ENCODE peak calls at places on chromosomes 2 and 18, in five cellular contexts. D is WERI-Rb-1, V is foreskin fibroblast, R is PC-3, K is HepG2. M is an unnamed sample.

GRCh38 chr2:72083751-72084583 is 63.7 kb downstream of the CYP26B1 start:
- DNase-seq in D (no peak), V (peak), R (no peak), K (no peak), M (no peak)

GRCh38 chr18:48134609-48135008 is 204.2 kb upstream of the SMAD2 start:
- DNase-seq in D (no peak), V (no peak), R (no peak), K (no peak), M (no peak)

GRCh38 chr2:239369631-239370161 is 31.1 kb downstream of the HDAC4 start:
- DNase-seq in D (no peak), V (peak), R (no peak), K (no peak), M (no peak)

GRCh38 chr2:23532311-23533013 is 147.5 kb downstream of the KLHL29 start:
- DNase-seq in D (no peak), V (no peak), R (no peak), K (no peak), M (no peak)

GRCh38 chr2:98703738-98704137 is 27.2 kb downstream of the MGAT4A start:
- DNase-seq in D (no peak), V (no peak), R (no peak), K (no peak), M (no peak)

GRCh38 chr2:134202361-134202760 is 51.5 kb upstream of the MGAT5 start:
- DNase-seq in D (no peak), V (peak), R (no peak), K (no peak), M (no peak)

GRCh38 chr18:69686861-69687260 is 260.8 kb downstream of the CD226 start:
- DNase-seq in D (no peak), V (peak), R (no peak), K (no peak), M (peak)

GRCh38 chr18:6414723-6415362 is at the start of gene L3MBTL4:
- DNase-seq in D (no peak), V (peak), R (peak), K (no peak), M (no peak)

GRCh38 chr2:98350411-98350810 is 4.2 kb downstream of the CNGA3 start:
- DNase-seq in D (no peak), V (no peak), R (no peak), K (no peak), M (no peak)

GRCh38 chr2:85760371-85760770 is 6.6 kb downstream of the ATOH8 start:
- DNase-seq in D (no peak), V (no peak), R (no peak), K (no peak), M (no peak)

GRCh38 chr2:140057928-140058327 is 1277.7 kb upstream of the NXPH2 start:
- DNase-seq in D (no peak), V (no peak), R (no peak), K (no peak), M (no peak)

GRCh38 chr2:63477686-63478085 is 110.6 kb downstream of the WDPCP start:
- DNase-seq in D (no peak), V (no peak), R (no peak), K (no peak), M (no peak)

GRCh38 chr2:74502720-74503505 is 3.5 kb upstream of the LBX2 start:
- DNase-seq in D (no peak), V (peak), R (no peak), K (peak), M (peak)
- TF ChIP-seq CTCF in D (no peak), V (peak), R (no peak), K (peak), M (peak)

GRCh38 chr2:37846207-37846606 is 78.9 kb upstream of the RMDN2 start:
- DNase-seq in D (no peak), V (no peak), R (no peak), K (no peak), M (no peak)
- H3K4me3 ChIP-seq in D (no peak), V (no peak), R (no peak), K (no peak), M (no peak)

GRCh38 chr2:242031481-242032019 is 162.0 kb downstream of the RTP5 start:
- DNase-seq in D (no peak), V (peak), R (peak), K (no peak), M (peak)

GRCh38 chr2:242029422-242030225 is 160.1 kb downstream of the RTP5 start:
- DNase-seq in D (no peak), V (no peak), R (no peak), K (no peak), M (no peak)

GRCh38 chr2:242030858-242031257 is 161.3 kb downstream of the RTP5 start:
- DNase-seq in D (no peak), V (no peak), R (no peak), K (no peak), M (no peak)

GRCh38 chr2:242027676-242028450 is 158.3 kb downstream of the RTP5 start:
- DNase-seq in D (peak), V (no peak), R (no peak), K (no peak), M (no peak)

DNA sequence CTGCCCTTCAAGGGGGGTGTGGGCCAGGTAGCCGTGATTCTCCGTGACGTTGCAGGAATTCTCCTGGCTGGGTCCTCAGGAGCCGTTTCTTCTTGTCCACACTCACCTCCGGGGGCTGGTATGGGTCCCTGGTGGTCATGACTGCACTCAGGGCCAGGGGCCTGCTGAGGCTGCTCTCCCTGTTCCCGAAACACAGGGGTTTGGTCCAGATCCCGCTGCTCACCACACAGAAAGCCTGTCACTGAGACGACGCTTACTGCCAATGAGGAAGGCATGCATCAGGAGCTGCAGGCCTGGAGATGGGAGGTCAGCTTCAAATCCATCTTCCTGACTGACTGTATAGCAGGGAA is 160.7 kb downstream of the RTP5 start:
- DNase-seq in D (no peak), V (no peak), R (no peak), K (no peak), M (no peak)
- TF ChIP-seq CTCF in D (no peak), V (no peak), R (no peak), K (no peak), M (no peak)

DNA sequence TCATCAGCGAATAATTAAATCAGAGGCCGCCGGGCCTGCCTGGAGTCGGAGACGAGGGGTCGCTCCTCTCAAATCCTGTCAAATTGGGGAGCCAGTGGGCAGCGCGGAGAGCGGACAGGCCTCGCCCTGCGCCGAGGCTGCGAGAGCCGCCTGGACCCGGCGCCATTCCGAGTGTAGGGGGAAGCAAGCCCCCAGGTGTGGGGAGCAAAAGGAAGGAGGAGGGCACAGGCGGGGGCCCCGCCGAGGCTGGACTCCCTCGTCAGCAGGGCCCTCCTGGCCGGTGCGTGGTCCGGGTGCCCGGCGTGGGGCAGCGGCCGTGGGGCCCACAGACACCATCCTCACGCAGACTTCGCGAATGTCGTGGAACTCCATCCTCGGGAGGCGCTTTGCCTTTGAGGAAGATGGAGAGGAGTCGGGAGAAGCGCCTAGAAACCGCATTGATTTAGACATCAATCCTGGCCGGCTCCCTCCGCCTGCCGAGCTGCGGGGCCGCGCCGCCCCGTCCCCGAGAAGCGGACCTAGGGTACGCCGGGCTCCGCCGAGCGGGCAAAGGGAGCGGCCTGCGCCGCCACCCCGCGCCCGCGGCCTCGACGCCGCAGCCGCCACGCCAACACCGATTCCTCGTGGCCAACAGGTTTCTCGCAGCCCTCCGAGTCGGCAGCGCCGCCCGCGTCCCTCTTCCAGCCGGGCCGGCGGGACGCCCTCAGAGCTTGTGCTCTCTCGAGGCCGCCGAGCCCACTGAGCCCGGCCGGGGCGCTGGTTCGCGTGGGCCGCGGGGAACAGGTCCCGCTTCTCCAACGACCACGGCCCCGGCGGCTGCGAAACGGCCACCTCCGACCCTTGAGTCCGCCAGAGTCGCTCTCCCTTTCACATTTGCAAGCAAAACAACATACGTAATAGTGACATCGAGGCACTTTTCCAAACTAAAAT is 6.7 kb upstream of the ONECUT2 start:
- DNase-seq in D (no peak), V (no peak), R (no peak), K (no peak), M (no peak)
- H3K4me3 ChIP-seq in D (no peak), V (no peak), R (no peak), K (no peak), M (no peak)

DNA sequence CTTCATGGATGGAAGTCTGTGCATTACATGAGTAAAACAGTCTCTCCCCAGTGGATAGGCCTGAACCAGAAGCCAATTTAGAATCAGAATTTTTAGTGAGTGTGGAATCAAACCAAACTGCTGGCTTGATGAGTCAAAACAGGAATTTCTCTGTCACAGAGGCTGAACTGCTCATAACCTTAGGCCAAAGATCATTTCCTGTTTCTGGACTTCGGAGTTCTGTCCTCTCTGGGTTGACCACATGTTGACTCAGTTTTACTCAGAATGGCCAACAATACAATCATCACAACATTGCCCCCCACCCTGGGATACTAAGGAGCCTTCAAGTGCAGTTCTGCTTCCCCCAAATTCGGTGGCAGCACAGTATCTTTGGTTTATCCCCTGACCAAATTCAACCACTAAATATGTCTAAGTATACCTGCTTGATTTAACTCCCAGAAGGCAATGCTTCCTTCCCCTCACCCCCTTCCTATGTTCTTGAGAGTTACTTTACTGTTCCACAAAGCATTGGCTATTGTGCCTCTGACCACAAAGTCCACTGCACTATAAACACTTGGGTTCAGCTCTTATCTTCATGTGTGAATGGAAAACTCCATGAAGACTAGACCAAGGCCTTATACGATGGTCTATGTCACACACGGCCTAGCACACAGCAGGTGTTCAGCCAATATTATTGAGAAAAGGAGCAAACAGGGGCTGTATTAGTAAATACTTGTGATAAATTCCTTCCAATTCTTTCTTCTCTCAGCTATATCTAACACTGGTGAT is 67.8 kb downstream of the NXPH2 start:
- DNase-seq in D (no peak), V (peak), R (peak), K (peak), M (no peak)
- TF ChIP-seq CTCF in D (no peak), V (no peak), R (no peak), K (no peak), M (no peak)

DNA sequence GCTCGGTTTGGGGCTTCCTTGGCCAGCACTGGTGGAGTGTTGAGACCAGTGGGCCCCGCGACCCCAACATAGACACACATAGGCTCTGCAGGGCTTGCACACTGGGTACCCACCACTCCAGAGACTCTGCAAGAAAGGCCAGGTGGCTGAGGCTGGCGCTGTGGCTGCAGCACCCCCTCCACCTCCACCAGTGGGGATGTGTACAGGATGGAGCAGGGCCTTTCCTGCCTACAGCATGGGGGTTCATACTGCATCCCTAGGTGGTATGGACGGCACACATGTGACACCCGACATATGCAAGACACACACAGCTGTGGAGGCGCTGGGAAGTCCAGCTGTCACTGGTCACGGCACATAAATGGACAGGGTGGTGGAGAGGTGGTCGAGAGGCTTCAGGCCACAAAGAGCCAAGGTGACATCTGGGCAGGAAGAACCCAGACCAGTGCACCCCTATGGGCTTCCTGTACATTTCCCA is 1.3 kb downstream of the RNPEPL1 start:
- DNase-seq in D (no peak), V (no peak), R (no peak), K (no peak), M (no peak)
- H3K4me3 ChIP-seq in D (peak), V (peak), R (peak), K (peak), M (peak)

DNA sequence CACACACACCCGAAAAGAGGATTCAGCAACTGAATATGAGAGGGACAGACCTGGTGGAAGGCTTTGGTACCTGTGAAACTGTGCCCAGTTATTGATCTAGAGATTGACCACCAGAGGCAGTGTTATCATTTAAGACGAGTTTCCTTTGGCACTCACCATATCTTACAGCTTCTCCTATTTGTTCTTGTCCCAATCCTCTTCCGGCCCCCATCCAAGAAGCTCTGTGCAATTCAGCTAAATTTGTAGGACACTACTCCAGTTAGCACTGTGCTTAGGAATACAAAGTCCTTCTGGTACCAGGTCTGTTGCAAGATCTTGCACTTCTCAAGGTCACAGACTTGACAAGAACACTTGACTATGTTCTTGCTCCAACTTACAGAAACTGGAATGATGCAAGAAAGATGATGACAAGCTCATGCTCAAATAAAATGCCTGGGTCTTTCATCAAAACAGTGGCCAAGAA is 177.7 kb downstream of the TMEM247 start:
- DNase-seq in D (no peak), V (peak), R (peak), K (peak), M (no peak)
- TF ChIP-seq CTCF in D (peak), V (peak), R (peak), K (peak), M (peak)

DNA sequence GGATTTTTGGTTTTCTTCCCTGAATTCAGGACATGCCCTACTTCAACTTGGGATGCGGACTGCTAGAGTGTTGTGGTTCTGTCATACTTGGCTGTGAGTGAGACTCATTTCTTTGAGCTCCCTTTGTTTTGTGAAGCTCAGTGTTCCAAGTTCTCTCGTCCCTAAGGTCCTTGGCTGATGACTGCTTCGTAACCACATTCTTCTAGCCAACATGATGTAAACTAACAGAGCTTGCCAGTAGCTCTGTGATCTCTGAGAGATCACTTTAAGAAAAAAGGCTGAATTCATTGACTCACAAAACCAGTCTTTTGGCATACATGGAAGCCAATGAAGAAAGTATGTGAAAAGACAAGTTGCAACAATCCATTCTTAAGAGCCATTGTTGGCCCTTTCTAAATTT is 96.9 kb upstream of the MSTN start:
- DNase-seq in D (no peak), V (peak), R (no peak), K (no peak), M (peak)
- H3K4me3 ChIP-seq in D (no peak), V (no peak), R (no peak), K (no peak), M (no peak)